ENCODE peak calls at places on chromosome 16, in seven cellular contexts. Q is uterus, M is left ventricle myocardium inferior, G is adrenal gland, C is AG04450, R is colonic mucosa, S is fibroblast of the aortic adventitia. U is an unnamed sample.

GRCh38 chr16:88298882-88299745 is 83.6 kb upstream of the ZNF469 start:
- DNase-seq in Q (no peak), M (no peak), G (no peak), C (no peak), R (no peak), S (peak), U (no peak)

GRCh38 chr16:81410643-81411235 is 33.9 kb upstream of the CMIP start:
- DNase-seq in Q (no peak), M (no peak), G (no peak), C (no peak), R (no peak), S (peak), U (no peak)

GRCh38 chr16:13696017-13696416 is 223.9 kb upstream of the ERCC4 start:
- DNase-seq in Q (no peak), M (no peak), G (no peak), C (no peak), R (no peak), S (no peak), U (no peak)

GRCh38 chr16:74951676-74952075 is 33.2 kb downstream of the WDR59 start:
- DNase-seq in Q (no peak), M (no peak), G (no peak), C (no peak), R (no peak), S (no peak), U (no peak)

GRCh38 chr16:77288222-77288621 is 89.0 kb downstream of the SYCE1L start:
- DNase-seq in Q (no peak), M (no peak), G (no peak), C (peak), R (no peak), S (peak), U (peak)

GRCh38 chr16:48607056-48607825 is 2.7 kb downstream of the N4BP1 start:
- DNase-seq in Q (no peak), M (no peak), G (no peak), C (no peak), R (peak), S (peak), U (peak)

GRCh38 chr16:27703545-27703944 is 153.6 kb downstream of the KATNIP start:
- DNase-seq in Q (no peak), M (no peak), G (no peak), C (no peak), R (no peak), S (peak), U (no peak)

GRCh38 chr16:87465306-87465705 is 27.5 kb downstream of the ZCCHC14 start:
- DNase-seq in Q (peak), M (peak), G (peak), C (peak), R (peak), S (peak), U (peak)

GRCh38 chr16:76946879-76947278 is 244.1 kb upstream of the MON1B start:
- DNase-seq in Q (no peak), M (no peak), G (peak), C (peak), R (no peak), S (peak), U (peak)

GRCh38 chr16:80954985-80955384 is 51.7 kb downstream of the CMC2 start:
- DNase-seq in Q (no peak), M (no peak), G (no peak), C (no peak), R (no peak), S (no peak), U (no peak)

GRCh38 chr16:23141959-23142740 is 7.1 kb downstream of the USP31 start:
- DNase-seq in Q (no peak), M (no peak), G (no peak), C (no peak), R (no peak), S (no peak), U (no peak)

GRCh38 chr16:68908000-68908313 is 64.6 kb downstream of the TANGO6 start:
- DNase-seq in Q (no peak), M (no peak), G (no peak), C (no peak), R (no peak), S (no peak), U (no peak)

GRCh38 chr16:677306-678190 is 2.1 kb downstream of the RHBDL1 start:
- DNase-seq in Q (no peak), M (no peak), G (no peak), C (no peak), R (no peak), S (no peak), U (no peak)

GRCh38 chr16:31507929-31508705 is at the start of gene RUSF1:
- DNase-seq in Q (peak), M (peak), G (peak), C (peak), R (peak), S (peak), U (peak)

GRCh38 chr16:1116693-1117077 is 20.6 kb upstream of the C1QTNF8 start:
- DNase-seq in Q (no peak), M (no peak), G (no peak), C (no peak), R (no peak), S (no peak), U (no peak)

GRCh38 chr16:563072-563644 is 3.0 kb downstream of the PRR35 start:
- DNase-seq in Q (no peak), M (no peak), G (no peak), C (no peak), R (no peak), S (no peak), U (no peak)

GRCh38 chr16:67877064-67877463 is 4.2 kb downstream of the EDC4 start:
- DNase-seq in Q (no peak), M (no peak), G (no peak), C (no peak), R (no peak), S (no peak), U (no peak)
- TF ChIP-seq CTCF in Q (no peak), M (no peak), G (no peak), C (no peak), R (no peak), S (no peak), U (no peak)

DNA sequence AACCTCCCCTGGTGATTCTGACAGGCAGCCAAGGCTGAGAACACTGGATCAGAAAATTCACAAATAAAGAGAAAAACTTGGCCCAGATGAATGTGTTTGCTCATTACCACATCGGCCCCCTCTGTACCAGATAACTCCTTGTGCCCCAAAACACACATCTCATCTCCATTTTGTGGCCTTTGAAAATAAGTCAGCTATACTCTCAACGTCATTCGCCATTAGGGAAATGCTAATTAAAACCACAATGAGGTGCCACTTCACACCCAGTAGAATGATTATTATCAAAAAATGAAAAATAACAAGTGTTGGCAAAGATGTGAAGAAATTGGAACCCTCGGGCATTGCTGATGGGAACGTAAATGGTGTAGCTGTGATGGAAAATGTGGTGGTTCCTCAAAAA is 34.6 kb upstream of the AKTIP start:
- DNase-seq in Q (no peak), M (no peak), G (no peak), C (no peak), R (no peak), S (no peak), U (no peak)
- H3K4me3 ChIP-seq in Q (no peak), M (no peak), G (no peak), C (no peak), R (no peak), S (no peak), U (no peak)

GRCh38 chr16:84340305-84341040 is 27.9 kb upstream of the ATP2C2 start:
- DNase-seq in Q (no peak), M (no peak), G (no peak), C (no peak), R (peak), S (no peak), U (no peak)
- TF ChIP-seq CTCF in Q (no peak), M (no peak), G (no peak), C (no peak), R (no peak), S (no peak), U (no peak)

GRCh38 chr16:17801024-17801423 is 330.3 kb upstream of the XYLT1 start:
- DNase-seq in Q (no peak), M (no peak), G (no peak), C (no peak), R (no peak), S (peak), U (no peak)

GRCh38 chr16:17803625-17804410 is 333.1 kb upstream of the XYLT1 start:
- DNase-seq in Q (no peak), M (no peak), G (no peak), C (peak), R (no peak), S (peak), U (no peak)

GRCh38 chr16:17798721-17799120 is 328.0 kb upstream of the XYLT1 start:
- DNase-seq in Q (no peak), M (no peak), G (no peak), C (no peak), R (no peak), S (no peak), U (no peak)

GRCh38 chr16:17802566-17802965 is 331.8 kb upstream of the XYLT1 start:
- DNase-seq in Q (no peak), M (no peak), G (no peak), C (no peak), R (no peak), S (peak), U (no peak)
- H3K4me3 ChIP-seq in Q (no peak), M (no peak), G (no peak), C (no peak), R (no peak), S (no peak), U (no peak)

GRCh38 chr16:90047714-90048346 is 28.6 kb upstream of the DBNDD1 start:
- DNase-seq in Q (peak), M (no peak), G (peak), C (no peak), R (no peak), S (no peak), U (no peak)

GRCh38 chr16:90048737-90049330 is 28.3 kb downstream of the PRDM7 start:
- DNase-seq in Q (no peak), M (no peak), G (no peak), C (no peak), R (no peak), S (no peak), U (no peak)

GRCh38 chr16:90048347-90048722 is 28.8 kb downstream of the PRDM7 start:
- DNase-seq in Q (no peak), M (no peak), G (no peak), C (no peak), R (no peak), S (peak), U (no peak)

GRCh38 chr16:90046122-90046970 is 27.1 kb upstream of the DBNDD1 start:
- DNase-seq in Q (no peak), M (no peak), G (no peak), C (no peak), R (no peak), S (no peak), U (no peak)

DNA sequence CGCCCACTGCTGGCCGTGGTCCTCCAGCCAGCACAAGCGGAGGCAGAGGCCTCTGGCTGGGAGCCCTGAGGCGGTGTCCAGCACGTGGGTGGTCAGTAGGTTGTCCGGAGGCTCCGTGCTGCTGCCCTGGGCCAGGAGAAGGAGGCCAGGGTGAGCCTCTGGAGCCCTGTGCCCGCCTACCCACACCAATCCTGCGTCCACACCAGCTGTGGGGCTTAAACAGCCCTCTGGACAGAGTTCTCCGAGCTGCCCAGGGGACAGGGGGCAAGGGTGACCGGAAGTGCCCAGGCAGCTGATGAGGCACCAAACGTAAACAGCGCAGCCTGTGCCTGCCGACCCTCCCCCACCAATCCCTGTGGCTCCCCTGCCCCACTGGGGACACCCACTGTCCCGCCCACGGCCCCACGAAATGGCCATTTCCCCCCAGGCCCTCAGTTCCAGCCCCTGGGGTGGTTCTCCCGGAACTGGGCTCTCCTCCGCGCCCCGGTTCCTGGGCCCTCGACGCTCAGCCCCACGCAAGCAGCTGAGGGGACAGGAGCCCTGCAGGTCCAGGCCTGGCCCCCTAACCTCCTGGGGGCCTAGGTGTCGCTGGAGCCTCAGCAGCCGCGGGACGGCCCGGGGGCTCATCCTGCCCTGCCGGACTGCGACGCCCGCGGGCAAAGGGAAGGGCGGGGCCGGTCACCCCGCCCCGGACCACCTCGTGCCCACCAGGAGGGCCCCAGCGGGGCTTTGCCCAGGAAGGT is 27.9 kb upstream of the DBNDD1 start:
- DNase-seq in Q (peak), M (peak), G (peak), C (no peak), R (no peak), S (peak), U (peak)
- TF ChIP-seq CTCF in Q (no peak), M (no peak), G (no peak), C (no peak), R (no peak), S (no peak), U (no peak)

DNA sequence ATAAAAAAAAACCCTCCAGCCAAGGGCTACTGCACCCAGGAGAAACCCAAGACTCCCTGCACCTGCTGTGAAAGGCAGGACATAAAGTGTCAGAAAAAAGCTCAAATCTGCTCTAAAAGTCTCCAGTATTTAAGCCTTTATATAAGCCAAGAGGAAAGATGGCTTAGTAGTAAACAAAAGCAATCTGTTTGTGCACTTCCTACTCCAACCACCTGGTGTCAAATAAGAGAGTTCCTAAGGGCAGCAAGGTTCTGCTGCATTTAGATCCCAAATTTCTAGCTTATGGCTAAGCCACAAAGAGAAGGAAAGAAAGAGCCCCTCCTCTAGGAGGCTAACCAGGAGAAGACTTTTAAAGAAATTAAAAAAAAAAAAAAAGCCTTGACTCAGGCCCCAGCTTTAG is 20.6 kb downstream of the ACSM1 start:
- DNase-seq in Q (no peak), M (no peak), G (no peak), C (no peak), R (no peak), S (no peak), U (no peak)
- H3K4me3 ChIP-seq in Q (peak), M (peak), G (no peak), C (no peak), R (no peak), S (no peak), U (no peak)